ENCODE peak calls at places on chromosomes 16 and 17, in four cellular contexts. I, Y, Q and X are unnamed samples.
A peak's percentile ranks its signal among the peaks of the same experiment; 100 is the strongest.

GRCh38 chr17:7060165-7060890 is 16.4 kb upstream of the SLC16A11 start:
- DNase-seq in I (no peak), Y (no peak), Q (no peak), X (no peak)

GRCh38 chr17:81871387-81872120 is 417 bp upstream of the ARHGDIA start:
- DNase-seq in I (peak; percentile 96), Y (peak; percentile 99), Q (peak; percentile 92), X (peak; percentile 87)

GRCh38 chr17:37393352-37393751 is 13.3 kb downstream of the ACACA start:
- DNase-seq in I (no peak), Y (no peak), Q (no peak), X (no peak)

GRCh38 chr17:44757918-44758413 is 822 bp upstream of the ADAM11 start:
- DNase-seq in I (no peak), Y (no peak), Q (no peak), X (no peak)

GRCh38 chr17:47704116-47704515 is 10.2 kb downstream of the TBKBP1 start:
- DNase-seq in I (peak; percentile 48), Y (peak; percentile 56), Q (no peak), X (no peak)

GRCh38 chr16:55021595-55022475 is 91.2 kb downstream of the IRX5 start:
- DNase-seq in I (no peak), Y (no peak), Q (no peak), X (no peak)

GRCh38 chr16:11683140-11683539 is 14.9 kb downstream of the SNN start:
- DNase-seq in I (peak; percentile 13), Y (no peak), Q (no peak), X (no peak)

GRCh38 chr16:81190667-81191066 is 47.8 kb upstream of the BCO1 start:
- DNase-seq in I (no peak), Y (no peak), Q (no peak), X (no peak)

GRCh38 chr16:86517652-86518258 is 7.4 kb downstream of the FOXF1 start:
- DNase-seq in I (no peak), Y (peak; percentile 75), Q (no peak), X (no peak)

GRCh38 chr16:1309888-1310831 is 724 bp downstream of the UBE2I start:
- DNase-seq in I (peak; percentile 52), Y (peak; percentile 75), Q (no peak), X (no peak)

GRCh38 chr17:51442112-51442865 is 181.9 kb downstream of the UTP18 start:
- DNase-seq in I (no peak), Y (no peak), Q (no peak), X (no peak)

GRCh38 chr17:65678534-65678933 is 117.1 kb upstream of the AXIN2 start:
- DNase-seq in I (no peak), Y (no peak), Q (no peak), X (no peak)

GRCh38 chr16:52471650-52472370 is 75.1 kb downstream of the TOX3 start:
- DNase-seq in I (no peak), Y (no peak), Q (no peak), X (no peak)

GRCh38 chr17:82497483-82498405 is 21.8 kb upstream of the FOXK2 start:
- DNase-seq in I (peak; percentile 56), Y (peak; percentile 68), Q (no peak), X (peak; percentile 66)

DNA sequence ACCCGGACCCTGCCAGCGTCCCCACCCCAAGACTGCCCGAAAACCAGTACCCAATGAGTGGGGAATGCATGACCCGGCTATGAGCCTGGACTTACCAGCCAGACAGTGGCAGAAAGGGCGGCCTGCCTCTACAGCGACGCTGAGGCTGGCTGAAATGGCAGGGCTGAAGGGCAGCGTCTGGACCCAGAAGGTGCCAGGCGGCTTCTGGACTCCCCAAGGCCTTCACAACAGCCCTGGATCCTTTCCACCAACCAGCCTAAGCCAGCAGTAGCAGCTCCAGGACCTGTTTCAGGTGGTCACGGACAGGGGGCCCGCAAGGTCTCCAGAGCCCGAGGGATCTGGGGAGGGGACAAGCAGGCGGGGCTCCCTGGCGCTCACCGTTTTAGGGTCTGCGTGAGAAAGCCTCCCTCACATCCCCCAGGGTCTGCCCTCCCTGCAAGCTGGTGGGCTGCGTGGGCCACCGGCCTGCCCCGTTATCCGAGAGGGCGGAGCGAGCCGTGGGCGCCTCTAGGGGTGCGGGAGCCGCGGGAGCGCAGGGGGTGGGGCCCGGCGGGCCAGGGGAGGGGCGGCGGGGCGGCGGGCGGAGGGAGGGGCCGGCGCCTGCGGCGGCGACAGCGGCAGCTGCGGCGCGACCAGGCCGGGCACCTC is at the start of gene RIPOR1:
- DNase-seq in I (no peak), Y (peak; percentile 85), Q (no peak), X (no peak)
- TF ChIP-seq CTCF in I (no peak), Y (no peak), Q (no peak), X (no peak)

DNA sequence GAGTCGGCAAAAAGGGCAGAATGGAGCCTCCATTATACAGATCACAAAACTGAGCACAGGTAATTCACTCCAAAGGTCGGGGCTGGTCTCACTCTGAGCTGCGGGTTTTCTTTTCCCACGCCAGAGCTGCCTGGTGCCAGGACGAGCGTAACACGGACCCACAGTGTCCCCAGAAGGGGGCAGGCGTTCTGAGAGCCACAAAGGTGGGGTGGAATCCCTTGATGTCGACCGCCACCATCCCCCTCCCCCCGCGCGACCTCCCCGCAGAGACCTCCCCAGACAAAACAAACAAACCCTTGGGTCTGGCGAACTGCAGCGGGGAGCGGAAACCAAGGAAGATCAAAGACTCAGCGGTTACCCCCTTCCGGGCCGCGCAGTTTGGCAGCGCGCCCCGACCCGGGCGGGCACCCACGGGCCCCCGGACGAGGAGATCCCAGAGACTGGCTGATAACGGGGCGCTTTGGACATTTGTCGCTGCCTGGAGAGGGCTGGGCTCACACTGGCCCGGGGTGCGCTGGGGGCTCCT is 793 bp upstream of the NKD1 start:
- DNase-seq in I (peak; percentile 50), Y (peak; percentile 70), Q (no peak), X (peak; percentile 53)
- TF ChIP-seq CTCF in I (no peak), Y (no peak), Q (no peak), X (no peak)

DNA sequence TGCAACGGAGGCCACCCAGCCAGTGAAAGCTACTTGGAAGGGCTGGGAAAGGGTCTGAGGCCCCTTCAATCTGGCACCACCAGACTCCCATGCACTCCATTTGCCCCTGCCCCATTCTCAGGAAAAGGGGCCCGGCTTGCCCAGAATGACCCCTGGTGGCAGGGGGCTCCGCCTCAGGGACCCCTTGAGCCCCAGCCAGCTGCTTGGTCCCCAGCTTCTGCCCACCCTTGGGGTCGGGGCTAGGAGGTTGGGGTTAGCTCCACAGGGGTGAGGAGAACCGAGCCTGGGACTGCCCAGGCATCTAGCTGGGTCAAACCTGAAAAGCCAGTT is 1.3 kb downstream of the RHBDF1 start:
- DNase-seq in I (no peak), Y (no peak), Q (no peak), X (no peak)
- TF ChIP-seq CTCF in I (no peak), Y (no peak), Q (no peak), X (no peak)

DNA sequence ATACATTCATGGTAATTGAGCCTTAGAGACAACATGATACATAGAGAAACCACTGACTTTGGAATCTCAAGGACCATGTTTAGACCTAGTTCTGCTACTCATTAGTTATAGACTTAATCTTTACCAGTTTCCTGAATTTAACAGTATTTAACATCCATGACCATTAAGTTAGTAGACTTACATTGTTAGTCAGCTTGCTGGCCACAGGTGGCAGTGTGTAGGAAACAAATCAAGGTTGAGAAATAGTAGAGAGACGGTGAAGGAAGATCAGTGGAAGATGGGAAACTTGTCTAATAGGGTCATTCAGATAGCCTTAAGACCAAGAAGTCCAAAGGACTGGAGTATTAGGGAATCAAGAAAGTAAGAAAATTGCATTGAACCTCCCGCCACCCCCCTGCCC is 31.0 kb downstream of the OMG start:
- DNase-seq in I (no peak), Y (no peak), Q (no peak), X (no peak)
- TF ChIP-seq CTCF in I (no peak), Y (no peak), Q (no peak), X (no peak)

DNA sequence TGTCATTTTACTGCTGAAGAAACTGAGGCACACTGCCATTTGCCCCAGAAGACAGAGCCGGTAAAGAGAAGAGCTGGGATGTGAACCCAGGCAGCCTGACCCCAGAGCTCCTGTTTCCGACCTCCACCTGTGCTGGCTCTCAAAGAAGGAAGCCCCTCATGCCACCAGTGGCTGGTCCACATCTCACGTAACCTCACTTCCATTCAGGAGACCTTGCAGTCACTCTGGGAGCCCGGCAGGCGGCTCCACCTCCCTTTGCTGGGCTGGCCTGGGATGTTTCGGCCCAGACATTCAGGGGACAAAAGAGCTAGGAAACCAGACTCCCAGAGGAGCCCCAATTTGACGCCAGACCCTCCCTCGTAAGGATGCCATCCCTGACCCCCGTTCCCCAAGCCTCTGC is 2.9 kb downstream of the TAF1C start:
- DNase-seq in I (no peak), Y (no peak), Q (no peak), X (no peak)
- TF ChIP-seq CTCF in I (no peak), Y (no peak), Q (no peak), X (no peak)

GRCh38 chr17:1997587-1998425 is 27.3 kb downstream of the RTN4RL1 start:
- DNase-seq in I (no peak), Y (peak; percentile 91), Q (no peak), X (no peak)

GRCh38 chr17:1996243-1997145 is 28.6 kb downstream of the RTN4RL1 start:
- DNase-seq in I (no peak), Y (no peak), Q (no peak), X (no peak)

GRCh38 chr17:1997146-1997586 is 28.0 kb downstream of the RTN4RL1 start:
- DNase-seq in I (no peak), Y (no peak), Q (no peak), X (no peak)

GRCh38 chr17:1994707-1995106 is 30.4 kb downstream of the RTN4RL1 start:
- DNase-seq in I (no peak), Y (no peak), Q (no peak), X (no peak)

GRCh38 chr17:1995321-1996242 is 29.6 kb downstream of the RTN4RL1 start:
- DNase-seq in I (no peak), Y (no peak), Q (no peak), X (no peak)
- TF ChIP-seq CTCF in I (no peak), Y (no peak), Q (no peak), X (no peak)

DNA sequence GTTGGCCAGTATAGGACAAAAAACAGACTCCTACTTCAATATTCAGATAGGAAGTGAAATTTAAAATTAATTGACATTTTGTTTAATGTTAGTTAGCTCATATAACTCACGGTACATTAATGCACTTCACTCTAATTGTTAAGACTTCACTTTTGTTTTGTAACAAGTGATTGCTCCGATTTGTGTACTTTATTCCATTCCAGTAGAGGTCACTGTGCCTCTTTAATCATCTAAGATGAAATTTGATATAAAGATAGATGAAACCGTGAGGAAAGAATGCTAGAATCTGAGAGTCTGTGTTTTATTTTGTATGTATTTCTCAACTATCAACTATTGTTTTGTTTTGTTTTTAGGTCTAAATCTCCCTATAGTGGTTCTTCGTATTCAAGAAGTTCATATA is 29.0 kb downstream of the RBBP6 start:
- DNase-seq in I (no peak), Y (no peak), Q (no peak), X (no peak)
- TF ChIP-seq CTCF in I (no peak), Y (no peak), Q (no peak), X (no peak)

GRCh38 chr17:34853916-34854315 is 107.3 kb downstream of the CCT6B start:
- DNase-seq in I (no peak), Y (no peak), Q (no peak), X (no peak)

GRCh38 chr17:34852141-34852540 is 109.1 kb downstream of the CCT6B start:
- DNase-seq in I (no peak), Y (no peak), Q (no peak), X (no peak)

GRCh38 chr17:34850964-34851363 is 110.3 kb downstream of the CCT6B start:
- DNase-seq in I (no peak), Y (no peak), Q (no peak), X (no peak)

GRCh38 chr17:34850023-34850422 is 111.2 kb downstream of the CCT6B start:
- DNase-seq in I (no peak), Y (no peak), Q (no peak), X (no peak)

GRCh38 chr17:34852614-34853013 is 108.6 kb downstream of the CCT6B start:
- DNase-seq in I (no peak), Y (no peak), Q (no peak), X (no peak)
- TF ChIP-seq CTCF in I (no peak), Y (no peak), Q (no peak), X (no peak)